ENCODE peak calls at places on chromosomes 12 and 14, in four cellular contexts. F is GM20000, D is fibroblast of pulmonary artery, T is NCI-H69. H is an unnamed sample.

GRCh38 chr12:34387711-34388635 is 365.7 kb downstream of the ALG10 start:
- DNase-seq in F (no peak), D (no peak), T (no peak), H (no peak)

GRCh38 chr14:92719890-92720323 is 28.5 kb downstream of the LGMN start:
- DNase-seq in F (no peak), D (no peak), T (peak; percentile 29), H (no peak)

GRCh38 chr14:20679907-20680306 is 4.5 kb upstream of the RNASE4 start:
- DNase-seq in F (no peak), D (peak; percentile 28), T (no peak), H (no peak)

GRCh38 chr14:92462568-92462967 is 51.0 kb upstream of the RIN3 start:
- DNase-seq in F (no peak), D (no peak), T (no peak), H (no peak)

GRCh38 chr12:57575771-57576612 is 15.0 kb upstream of the PIP4K2C start:
- DNase-seq in F (no peak), D (no peak), T (peak; percentile 14), H (no peak)

GRCh38 chr12:128076188-128076587 is 190.8 kb upstream of the TMEM132C start:
- DNase-seq in F (no peak), D (peak; percentile 16), T (no peak), H (peak; percentile 96)

GRCh38 chr14:40887912-40888311 is 718.8 kb upstream of the LRFN5 start:
- DNase-seq in F (no peak), D (no peak), T (no peak), H (no peak)

GRCh38 chr14:103067231-103067954 is 10.0 kb upstream of the CDC42BPB start:
- DNase-seq in F (no peak), D (peak; percentile 62), T (no peak), H (peak; percentile 34)

GRCh38 chr14:73752297-73752992 is 38.3 kb upstream of the PNMA1 start:
- DNase-seq in F (peak; percentile 18), D (peak; percentile 73), T (peak; percentile 84), H (peak; percentile 70)

GRCh38 chr14:67240168-67240932 is 885 bp upstream of the PALS1 start:
- DNase-seq in F (peak; percentile 16), D (peak; percentile 22), T (peak; percentile 62), H (no peak)

GRCh38 chr14:99270491-99271287 is 1.3 kb downstream of the BCL11B start:
- DNase-seq in F (peak; percentile 57), D (no peak), T (peak; percentile 30), H (no peak)

GRCh38 chr12:12979731-12980259 is 20.3 kb downstream of the HEBP1 start:
- DNase-seq in F (no peak), D (peak; percentile 98), T (no peak), H (peak; percentile 96)

GRCh38 chr12:93380480-93381121 is 2.9 kb downstream of the NUDT4 start:
- DNase-seq in F (no peak), D (peak; percentile 67), T (peak; percentile 69), H (peak; percentile 42)

H was measured in astrocyte.